ENCODE peak calls at places on chromosomes 1 and 21, in ten cellular contexts. G is CD8-positive, alpha-beta T cell; L is H1; K is iPS-NIHi11; X is ELR; U is C1 segment of cervical spinal cord; E is endothelial cell; I is effector memory CD8-positive, alpha-beta T cell; W is left ventricle myocardium superior; B is thyroid gland. Z is an unnamed sample.

GRCh38 chr1:1173793-1174415 is at the start of gene TTLL10:
- DNase-seq in G (peak; percentile 78), L (no peak), K (peak; percentile 71), X (no peak), U (no peak), E (peak; percentile 6), I (peak; percentile 33), W (peak; percentile 22), B (no peak), Z (no peak)

GRCh38 chr1:153945131-153945794 is 1.3 kb downstream of the DENND4B start:
- DNase-seq in G (peak; percentile 87), L (no peak), K (no peak), X (peak; percentile 30), U (peak; percentile 30), E (no peak), I (peak; percentile 79), W (peak; percentile 81), B (peak; percentile 47), Z (peak; percentile 29)

GRCh38 chr1:27233677-27234053 is 767 bp upstream of the WDTC1 start:
- DNase-seq in G (no peak), L (no peak), K (peak; percentile 20), X (peak; percentile 17), U (no peak), E (peak; percentile 8), I (peak; percentile 27), W (no peak), B (peak; percentile 12), Z (peak; percentile 4)

GRCh38 chr1:93499533-93499932 is 51.6 kb downstream of the FNBP1L start:
- DNase-seq in G (no peak), L (no peak), K (no peak), X (no peak), U (no peak), E (no peak), I (no peak), W (no peak), B (no peak), Z (no peak)

GRCh38 chr21:44322621-44323325 is 16.4 kb downstream of the CFAP410 start:
- DNase-seq in G (no peak), L (no peak), K (no peak), X (no peak), U (no peak), E (no peak), I (no peak), W (no peak), B (no peak), Z (no peak)

GRCh38 chr1:14345925-14346550 is 252.4 kb upstream of the KAZN start:
- DNase-seq in G (no peak), L (no peak), K (no peak), X (no peak), U (no peak), E (no peak), I (no peak), W (no peak), B (no peak), Z (no peak)

GRCh38 chr21:33080376-33080775 is 10.4 kb downstream of the OLIG1 start:
- DNase-seq in G (no peak), L (no peak), K (no peak), X (no peak), U (no peak), E (no peak), I (no peak), W (no peak), B (no peak), Z (no peak)

GRCh38 chr1:1906185-1907097 is 8.6 kb upstream of the CALML6 start:
- DNase-seq in G (peak; percentile 78), L (no peak), K (peak; percentile 90), X (peak; percentile 85), U (peak; percentile 72), E (peak; percentile 89), I (peak; percentile 57), W (peak; percentile 91), B (peak; percentile 86), Z (peak; percentile 86)

GRCh38 chr1:23273450-23274133 is 56.3 kb upstream of the HTR1D start:
- DNase-seq in G (no peak), L (no peak), K (no peak), X (peak; percentile 87), U (no peak), E (no peak), I (no peak), W (no peak), B (peak; percentile 43), Z (peak; percentile 19)

GRCh38 chr1:76666499-76666898 is 200.8 kb upstream of the ST6GALNAC5 start:
- DNase-seq in G (no peak), L (no peak), K (no peak), X (no peak), U (no peak), E (no peak), I (no peak), W (peak; percentile 30), B (no peak), Z (no peak)

GRCh38 chr1:44212355-44213221 is 683 bp upstream of the DMAP1 start:
- DNase-seq in G (no peak), L (no peak), K (no peak), X (no peak), U (no peak), E (no peak), I (peak; percentile 24), W (no peak), B (no peak), Z (no peak)

GRCh38 chr21:27475363-27475955 is 508.6 kb upstream of the ADAMTS5 start:
- DNase-seq in G (no peak), L (no peak), K (no peak), X (no peak), U (no peak), E (no peak), I (no peak), W (no peak), B (no peak), Z (no peak)

GRCh38 chr1:151828931-151829330 is 2.7 kb downstream of the RORC start:
- DNase-seq in G (no peak), L (no peak), K (peak; percentile 90), X (peak; percentile 44), U (no peak), E (peak; percentile 69), I (no peak), W (peak; percentile 71), B (peak; percentile 88), Z (no peak)

GRCh38 chr1:214419650-214420049 is 131.8 kb downstream of the PTPN14 start:
- DNase-seq in G (no peak), L (no peak), K (peak; percentile 20), X (no peak), U (no peak), E (no peak), I (no peak), W (no peak), B (no peak), Z (no peak)

GRCh38 chr21:45286671-45287437 is 841 bp downstream of the POFUT2 start:
- DNase-seq in G (peak; percentile 48), L (no peak), K (peak; percentile 94), X (no peak), U (no peak), E (peak; percentile 69), I (no peak), W (no peak), B (no peak), Z (no peak)

GRCh38 chr1:52727114-52727586 is 897 bp downstream of the ZYG11B start:
- DNase-seq in G (no peak), L (no peak), K (peak; percentile 28), X (peak; percentile 32), U (no peak), E (peak; percentile 11), I (no peak), W (peak; percentile 36), B (no peak), Z (peak; percentile 23)

GRCh38 chr1:44368471-44369151 is 13.6 kb upstream of the ERI3 start:
- DNase-seq in G (no peak), L (no peak), K (peak; percentile 45), X (no peak), U (no peak), E (no peak), I (no peak), W (no peak), B (no peak), Z (no peak)

GRCh38 chr1:207298186-207298585 is 23.3 kb upstream of the CD55 start:
- DNase-seq in G (no peak), L (no peak), K (no peak), X (no peak), U (no peak), E (no peak), I (no peak), W (no peak), B (no peak), Z (no peak)